ENCODE peak calls at places on chromosomes 3 and 15, in eight cellular contexts. B is esophagus muscularis mucosa; M is heart right ventricle; E is naive thymus-derived CD4-positive, alpha-beta T cell; F is GM23248; G is psoas muscle; T is K562; X is heart left ventricle. Z is an unnamed sample.

GRCh38 chr3:187759601-187760000 is 14.3 kb upstream of the BCL6 start:
- DNase-seq in X (no peak), F (no peak), G (no peak), M (no peak), B (no peak), T (no peak), E (no peak), Z (no peak)

GRCh38 chr3:176097036-176097435 is 1100.2 kb downstream of the TBL1XR1 start:
- DNase-seq in T (no peak), M (no peak), B (no peak), G (no peak), E (no peak), X (no peak), F (no peak), Z (no peak)

GRCh38 chr3:119293761-119294401 is at the start of gene ARHGAP31:
- DNase-seq in E (peak; percentile 89), M (peak; percentile 86), F (peak; percentile 81), X (peak; percentile 83), G (peak; percentile 65), T (peak; percentile 8), B (peak; percentile 93), Z (peak; percentile 39)

GRCh38 chr3:17740703-17741102 is 1.7 kb downstream of the TBC1D5 start:
- DNase-seq in G (no peak), M (no peak), B (no peak), T (peak; percentile 35), X (no peak), F (peak; percentile 60), E (no peak), Z (no peak)

GRCh38 chr3:39981547-39982184 is 172.3 kb downstream of the MYRIP start:
- DNase-seq in B (peak; percentile 53), M (no peak), F (no peak), T (no peak), G (no peak), X (no peak), E (no peak), Z (no peak)

GRCh38 chr3:33128706-33129105 is 14.9 kb downstream of the CRTAP start:
- DNase-seq in F (peak; percentile 39), B (no peak), X (no peak), T (no peak), G (no peak), E (no peak), M (no peak), Z (no peak)

GRCh38 chr15:89885611-89886010 is 8.2 kb downstream of the AP3S2 start:
- DNase-seq in X (no peak), T (no peak), F (peak; percentile 25), B (no peak), G (no peak), E (no peak), M (no peak), Z (no peak)

GRCh38 chr3:56303508-56303907 is 164.8 kb downstream of the ERC2 start:
- DNase-seq in M (peak; percentile 5), G (no peak), E (no peak), F (peak; percentile 54), X (peak; percentile 22), B (no peak), T (peak; percentile 18), Z (peak; percentile 59)

GRCh38 chr15:71781179-71781964 is 29.0 kb upstream of the NR2E3 start:
- DNase-seq in B (no peak), E (no peak), M (no peak), G (no peak), X (no peak), T (no peak), F (peak; percentile 70), Z (no peak)

GRCh38 chr3:169203631-169204550 is 459.6 kb downstream of the MECOM start:
- DNase-seq in T (no peak), E (no peak), X (no peak), M (no peak), G (no peak), F (no peak), B (no peak), Z (peak; percentile 59)

GRCh38 chr15:100694381-100695012 is 92.1 kb downstream of the ASB7 start:
- DNase-seq in X (no peak), F (no peak), T (no peak), B (peak; percentile 62), G (no peak), E (no peak), M (no peak), Z (no peak)

GRCh38 chr15:46450810-46451182 is 816.0 kb downstream of the SQOR start:
- DNase-seq in T (no peak), F (no peak), X (no peak), E (no peak), B (no peak), G (no peak), M (no peak), Z (no peak)

GRCh38 chr15:58598829-58599210 is 150.7 kb downstream of the ADAM10 start:
- DNase-seq in E (no peak), G (no peak), X (no peak), B (no peak), F (no peak), M (no peak), T (no peak), Z (no peak)

GRCh38 chr3:196454935-196455334 is 22.7 kb upstream of the UBXN7 start:
- DNase-seq in B (no peak), T (no peak), M (no peak), F (peak; percentile 85), X (no peak), G (peak; percentile 37), E (no peak), Z (peak; percentile 22)

DNA sequence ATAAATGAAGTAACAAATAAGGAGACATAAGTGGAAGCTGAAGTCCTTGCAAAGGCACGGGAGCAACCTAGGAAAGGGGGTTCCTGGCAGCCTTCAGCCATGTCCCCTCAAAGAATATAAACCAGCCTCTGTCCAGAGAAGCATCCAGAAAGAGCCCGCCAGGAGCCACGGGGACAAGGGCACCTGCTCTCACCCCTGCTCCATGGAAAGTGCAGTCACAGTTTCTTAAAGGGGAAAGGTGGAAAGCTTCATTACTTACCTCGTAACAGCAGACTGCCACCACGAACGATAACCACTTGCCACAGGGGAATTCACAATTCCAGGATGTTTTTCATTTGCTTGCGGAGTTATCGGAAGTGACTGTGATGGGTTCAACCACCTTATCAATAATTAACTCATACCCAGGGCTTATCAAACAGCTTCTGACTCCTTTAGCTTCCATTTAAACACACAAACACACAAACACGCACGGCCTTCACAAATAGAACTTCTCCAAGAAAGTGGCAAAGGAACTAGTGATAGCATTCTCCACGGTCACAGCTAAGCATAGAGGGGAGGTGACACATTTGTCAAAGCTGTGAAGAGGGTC is 134.2 kb upstream of the IGF1R start:
- DNase-seq in M (no peak), X (no peak), G (no peak), E (no peak), F (no peak), B (peak; percentile 86), T (no peak), Z (no peak)
- H3K4me3 ChIP-seq in M (no peak overlapping the region), X (no peak overlapping the region), G (no peak overlapping the region), E (no peak overlapping the region), F (no peak overlapping the region), B (no peak overlapping the region), T (no peak overlapping the region), Z (no peak overlapping the region)

DNA sequence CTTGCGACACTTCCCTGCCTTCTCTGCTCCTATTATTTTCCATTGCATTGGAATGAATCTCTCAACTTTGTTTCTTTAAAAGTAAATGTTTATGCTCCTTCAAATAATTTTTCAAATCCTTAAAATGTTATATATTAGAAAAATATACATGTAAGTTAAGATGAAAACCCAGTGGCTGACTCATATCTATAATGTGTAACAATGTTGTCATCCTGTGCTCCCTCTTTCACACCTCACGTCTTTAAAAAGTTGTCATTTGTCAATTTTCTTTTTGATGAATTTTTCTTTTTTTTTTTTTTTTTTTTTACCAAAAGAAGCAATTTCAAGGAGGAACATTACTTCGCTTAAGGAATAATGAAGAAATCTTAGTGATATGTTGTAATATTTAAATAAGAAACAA is 3.7 kb downstream of the RBMS3 start:
- DNase-seq in E (no peak), X (no peak), T (no peak), M (no peak), G (no peak), B (no peak), F (peak; percentile 51), Z (no peak)
- H3K4me3 ChIP-seq in E (no peak overlapping the region), X (peak overlapping the region; percentile 80), T (no peak overlapping the region), M (peak overlapping the region; percentile 63), G (peak overlapping the region; percentile 76), B (peak overlapping the region; percentile 65), F (peak overlapping the region; percentile 87), Z (no peak overlapping the region)

DNA sequence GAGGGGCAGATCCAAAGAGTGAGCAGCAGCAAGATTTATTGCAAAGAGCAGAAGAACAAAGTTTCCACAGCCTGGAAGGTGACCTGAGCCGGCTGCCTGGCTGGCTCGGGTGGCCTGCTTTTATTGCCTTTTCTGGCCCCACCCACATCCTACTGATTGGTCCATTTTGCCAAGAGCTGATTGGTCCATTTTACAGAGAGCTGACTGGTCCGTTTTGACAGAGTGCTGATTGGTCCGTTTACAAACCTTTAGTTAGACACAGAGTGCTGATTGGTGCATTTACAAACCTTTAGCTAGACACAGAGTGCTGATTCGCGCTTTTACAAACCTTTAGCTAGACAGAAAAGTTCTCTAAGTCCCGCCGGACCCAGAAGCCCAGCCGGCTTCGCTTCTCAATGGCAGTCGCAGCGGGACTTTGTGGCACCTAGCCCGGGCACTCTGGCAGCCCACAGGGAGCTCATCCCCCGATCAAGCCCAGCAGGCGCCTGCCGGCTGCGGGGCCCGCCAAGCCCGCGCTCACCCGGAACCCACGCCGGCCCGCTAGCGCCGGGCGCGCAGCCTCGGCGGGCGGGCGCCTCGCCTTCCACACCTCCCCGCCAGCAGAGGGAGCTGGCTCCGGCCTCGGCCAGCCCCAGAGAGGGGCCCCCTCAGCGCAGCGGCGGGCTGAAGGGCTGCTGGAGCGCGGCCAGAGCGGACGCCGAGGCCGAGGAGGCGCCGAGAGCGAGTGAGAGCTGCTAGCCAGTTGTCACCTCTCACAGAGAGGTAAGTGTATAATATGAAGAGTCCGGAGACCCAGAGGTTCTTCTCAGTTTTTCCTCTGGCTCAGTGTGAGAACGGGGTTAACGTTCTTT is 339.2 kb downstream of the CHL1 start:
- DNase-seq in G (peak; percentile 41), T (no peak), B (no peak), F (peak; percentile 70), M (no peak), X (no peak), E (no peak), Z (no peak)
- H3K4me3 ChIP-seq in G (peak overlapping the region; percentile 54), T (no peak overlapping the region), B (peak overlapping the region; percentile 55), F (peak overlapping the region; percentile 74), M (no peak overlapping the region), X (peak overlapping the region; percentile 31), E (no peak overlapping the region), Z (peak overlapping the region; percentile 33)

GRCh38 chr15:55912982-55913381 is 80.4 kb downstream of the NEDD4 start:
- DNase-seq in X (no peak), T (no peak), G (no peak), B (no peak), E (no peak), F (no peak), M (no peak), Z (no peak)

GRCh38 chr15:55909036-55909811 is 84.2 kb downstream of the NEDD4 start:
- DNase-seq in F (peak; percentile 86), B (no peak), X (no peak), M (no peak), G (peak; percentile 35), T (no peak), E (no peak), Z (no peak)

GRCh38 chr15:55902975-55903374 is 90.4 kb downstream of the NEDD4 start:
- DNase-seq in T (no peak), G (no peak), X (no peak), B (no peak), F (no peak), E (no peak), M (no peak), Z (no peak)

DNA sequence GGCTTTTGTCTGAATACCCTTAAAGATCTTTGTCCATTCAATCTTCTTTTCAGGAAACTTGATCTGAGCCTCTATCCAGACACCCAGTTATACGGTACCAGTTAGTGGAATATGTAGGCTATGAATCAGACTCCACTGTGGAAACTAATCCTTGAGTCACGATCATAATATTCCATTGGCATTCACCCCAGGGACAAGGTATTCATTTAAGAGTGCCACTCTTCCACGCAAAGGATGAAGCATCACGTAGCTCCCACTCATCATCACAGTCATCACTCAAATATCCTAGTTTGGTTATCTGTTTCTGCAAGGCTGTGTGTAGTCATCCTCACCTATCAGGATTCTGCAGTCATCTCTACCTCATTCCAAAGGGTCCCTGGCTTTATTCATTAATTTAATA is 85.6 kb downstream of the NEDD4 start:
- DNase-seq in X (no peak), F (peak; percentile 99), M (no peak), G (no peak), B (no peak), T (no peak), E (no peak), Z (peak; percentile 82)
- H3K4me3 ChIP-seq in X (no peak overlapping the region), F (peak overlapping the region; percentile 66), M (no peak overlapping the region), G (peak overlapping the region; percentile 43), B (no peak overlapping the region), T (no peak overlapping the region), E (no peak overlapping the region), Z (no peak overlapping the region)